ENCODE peak calls at places on chromosomes 5 and 9, in nine cellular contexts. I is tibial nerve, S is MM.1S, T is neuronal stem cell, Y is GM23338, Q is breast epithelium, Z is endothelial cell of umbilical vein, P is left ventricle myocardium inferior, X is pancreas. D is an unnamed sample.

GRCh38 chr5:159211712-159212111 is 2.4 kb upstream of the RNF145 start:
- DNase-seq in Y (no peak), Z (no peak), P (no peak), I (no peak), S (no peak), T (no peak), Q (no peak), X (no peak), D (no peak)

GRCh38 chr5:124235576-124235975 is 510.9 kb downstream of the ZNF608 start:
- DNase-seq in S (no peak), P (no peak), Y (peak; percentile 45), Z (no peak), Q (no peak), X (no peak), T (no peak), I (no peak), D (no peak)

GRCh38 chr5:126525630-126526245 is 69.3 kb downstream of the ALDH7A1 start:
- DNase-seq in I (peak; percentile 55), T (no peak), P (peak; percentile 76), S (no peak), Y (peak; percentile 63), Z (peak; percentile 21), X (no peak), Q (no peak), D (no peak)

GRCh38 chr5:174529925-174530681 is 194.3 kb upstream of the MSX2 start:
- DNase-seq in S (no peak), Q (no peak), T (no peak), X (no peak), Y (no peak), P (no peak), I (no peak), Z (no peak), D (no peak)

GRCh38 chr9:81118416-81118815 is 570.9 kb downstream of the TLE1 start:
- DNase-seq in P (no peak), Z (no peak), S (no peak), Q (no peak), X (no peak), T (no peak), Y (no peak), I (no peak), D (no peak)

GRCh38 chr9:91680129-91680528 is 256.5 kb upstream of the NFIL3 start:
- DNase-seq in Q (no peak), T (no peak), X (no peak), P (no peak), S (no peak), I (no peak), Z (no peak), Y (no peak), D (no peak)

GRCh38 chr5:52987711-52988329 is 1.3 kb upstream of the ITGA2 start:
- DNase-seq in P (no peak), I (no peak), X (no peak), Z (peak; percentile 83), T (no peak), Y (no peak), S (no peak), Q (no peak), D (no peak)

GRCh38 chr5:38948501-38948900 is 102.7 kb downstream of the OSMR start:
- DNase-seq in Y (no peak), I (no peak), S (no peak), P (no peak), X (no peak), T (no peak), Z (no peak), Q (no peak), D (no peak)

GRCh38 chr5:172482156-172483020 is 28.1 kb upstream of the SH3PXD2B start:
- DNase-seq in Q (no peak), S (no peak), I (no peak), X (no peak), Z (no peak), T (no peak), P (no peak), Y (no peak), D (no peak)

GRCh38 chr9:120532475-120532874 is 47.5 kb downstream of the CDK5RAP2 start:
- DNase-seq in X (no peak), Z (no peak), Y (no peak), Q (peak; percentile 63), I (peak; percentile 22), T (no peak), P (peak; percentile 21), S (no peak), D (no peak)

GRCh38 chr9:133932633-133933032 is 59.5 kb downstream of the VAV2 start:
- DNase-seq in Z (no peak), Q (no peak), T (no peak), P (no peak), X (no peak), I (no peak), S (no peak), Y (no peak), D (no peak)

DNA sequence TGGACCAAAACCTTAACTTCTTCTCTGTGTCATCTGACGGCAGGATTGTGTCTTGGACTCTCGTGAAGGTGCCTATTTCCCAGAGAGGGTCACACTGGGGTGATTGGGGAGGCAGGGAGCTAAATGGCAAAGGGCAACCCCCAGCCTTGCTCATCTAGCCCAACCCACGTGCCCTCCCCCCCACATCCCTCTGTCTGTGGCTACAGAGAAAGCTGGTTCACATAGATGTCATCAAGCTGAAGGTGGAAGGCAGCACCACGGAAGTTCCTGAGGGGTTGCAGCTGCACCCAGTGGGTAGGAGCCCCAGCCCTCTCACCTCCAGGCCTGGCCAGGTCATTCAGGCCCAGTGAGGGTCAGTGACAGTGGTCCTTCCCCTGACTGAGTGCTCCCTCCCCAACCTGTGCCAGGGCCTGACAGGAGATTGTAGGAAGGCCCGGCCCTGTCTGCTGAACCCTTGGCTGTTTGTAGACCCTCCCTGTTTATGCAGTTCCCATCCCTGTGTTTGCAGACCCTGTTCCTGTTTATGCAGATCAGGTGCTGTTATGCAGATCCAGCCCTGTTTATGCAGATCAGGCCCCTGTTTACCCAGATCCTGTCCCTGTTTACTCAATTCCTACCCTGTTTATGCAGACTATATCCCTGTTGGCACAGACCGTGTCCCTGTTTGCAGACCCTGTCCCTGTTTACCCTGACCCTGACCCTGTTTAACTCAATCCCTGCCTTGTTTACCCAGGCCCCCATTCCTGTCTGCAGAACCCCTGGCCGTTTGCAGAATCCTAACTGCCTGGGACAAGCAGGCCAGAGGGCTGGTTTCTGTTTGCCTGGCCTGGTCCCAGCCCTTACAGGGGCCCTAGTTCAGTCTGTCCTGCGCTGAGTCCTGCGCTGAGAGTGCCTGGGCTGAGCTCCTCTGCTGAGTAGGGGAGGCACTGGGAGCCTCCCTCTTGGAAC is 10.4 kb downstream of the ENHO start:
- DNase-seq in Z (no peak), P (no peak), S (no peak), Y (peak; percentile 46), I (no peak), T (no peak), X (no peak), Q (no peak), D (no peak)
- H3K4me3 ChIP-seq in Z (no peak overlapping the region), P (no peak overlapping the region), S (no peak overlapping the region), Y (peak overlapping the region; percentile 39), I (no peak overlapping the region), T (no peak overlapping the region), X (no peak overlapping the region), Q (no peak overlapping the region), D (no peak overlapping the region)

GRCh38 chr5:128870923-128871322 is 94.4 kb upstream of the SLC27A6 start:
- DNase-seq in I (no peak), Y (no peak), Z (no peak), X (no peak), Q (no peak), S (no peak), P (no peak), T (no peak), D (no peak)

GRCh38 chr5:128881609-128882008 is 83.7 kb upstream of the SLC27A6 start:
- DNase-seq in Y (no peak), S (no peak), X (no peak), Q (no peak), P (no peak), I (no peak), T (no peak), Z (no peak), D (no peak)

GRCh38 chr5:128877476-128877875 is 87.8 kb upstream of the SLC27A6 start:
- DNase-seq in Q (no peak), X (no peak), P (no peak), T (no peak), I (no peak), S (no peak), Y (peak; percentile 21), Z (no peak), D (no peak)

GRCh38 chr5:128876848-128877387 is 88.4 kb upstream of the SLC27A6 start:
- DNase-seq in S (no peak), P (no peak), Q (no peak), I (no peak), Y (peak; percentile 4), T (no peak), Z (no peak), X (no peak), D (no peak)
- H3K4me1 ChIP-seq in S (no peaks in the 10 kb centered on the region), P (no peaks in the 10 kb centered on the region), Q (no peaks in the 10 kb centered on the region), I (no peaks in the 10 kb centered on the region), Y (peaks cover 15% of the 10 kb centered on the region), T (no peaks in the 10 kb centered on the region), Z (no peaks in the 10 kb centered on the region), X (no peaks in the 10 kb centered on the region), D (no peaks in the 10 kb centered on the region)

DNA sequence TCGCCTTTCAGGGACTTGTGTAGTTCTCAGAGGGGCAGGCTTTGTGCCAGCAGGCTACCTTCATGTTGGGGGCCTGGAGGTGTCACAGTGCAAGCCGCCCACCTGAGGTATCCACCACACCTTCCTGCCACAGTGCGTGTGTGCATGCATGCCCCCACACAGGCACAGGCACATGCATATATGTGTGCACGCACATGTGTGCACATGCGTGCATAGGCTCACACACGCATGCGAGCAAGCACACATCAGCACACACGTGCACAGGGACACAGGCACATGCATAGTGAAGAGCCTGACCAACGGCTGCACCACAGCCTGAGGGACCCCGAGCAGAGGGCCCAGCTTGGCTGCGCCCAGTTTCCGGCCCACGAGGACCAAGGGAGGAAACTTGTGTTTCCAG is 36.1 kb downstream of the IRX4 start:
- DNase-seq in Z (no peak), S (no peak), Q (no peak), T (no peak), Y (no peak), X (no peak), P (no peak), I (no peak), D (no peak)
- H3K27me3 ChIP-seq in Z (peaks cover 4% of the 10 kb centered on the region), S (peaks cover 33% of the 10 kb centered on the region), Q (peaks cover 32% of the 10 kb centered on the region), T (peaks cover 42% of the 10 kb centered on the region), Y (peaks cover 28% of the 10 kb centered on the region), X (no peaks in the 10 kb centered on the region), P (peaks cover 34% of the 10 kb centered on the region), I (peaks cover 30% of the 10 kb centered on the region), D (no peaks in the 10 kb centered on the region)

GRCh38 chr5:138951986-138952735 is 77.0 kb upstream of the LRRTM2 start:
- DNase-seq in Z (no peak), Q (no peak), Y (no peak), T (no peak), S (no peak), X (no peak), I (no peak), P (no peak), D (no peak)

GRCh38 chr5:138952962-138953361 is 77.8 kb upstream of the LRRTM2 start:
- DNase-seq in P (no peak), S (no peak), T (no peak), Z (no peak), I (no peak), Q (no peak), Y (no peak), X (peak; percentile 67), D (no peak)

GRCh38 chr5:138954257-138955012 is 79.3 kb upstream of the LRRTM2 start:
- DNase-seq in Q (no peak), P (no peak), X (no peak), Z (no peak), S (no peak), I (no peak), T (no peak), Y (no peak), D (no peak)

GRCh38 chr5:138955013-138955660 is 80.0 kb upstream of the LRRTM2 start:
- DNase-seq in T (no peak), Z (no peak), P (peak; percentile 56), Q (no peak), S (no peak), Y (no peak), X (no peak), I (peak; percentile 33), D (no peak)

GRCh38 chr5:138953370-138954256 is 78.5 kb upstream of the LRRTM2 start:
- DNase-seq in X (peak; percentile 79), Y (no peak), Q (no peak), P (peak; percentile 92), Z (peak; percentile 66), T (no peak), I (peak; percentile 43), S (peak; percentile 7), D (no peak)
- H3K4me3 ChIP-seq in X (no peak overlapping the region), Y (no peak overlapping the region), Q (no peak overlapping the region), P (peak overlapping the region; percentile 35), Z (no peak overlapping the region), T (no peak overlapping the region), I (no peak overlapping the region), S (no peak overlapping the region), D (no peak overlapping the region)